ENCODE peak calls at places on chromosomes 16 and 17, in ten cellular contexts. C is ovary, L is sigmoid colon, I is esophagus squamous epithelium, N is Peyer's patch, M is stomach, H is adrenal gland, W is NB4, Q is upper lobe of left lung, X is prostate gland. B is an unnamed sample.

GRCh38 chr17:8762012-8762411 is 3.7 kb upstream of the SPDYE4 start:
- DNase-seq in L (no peak), W (no peak), I (no peak), X (no peak), Q (no peak), N (no peak), H (no peak), C (no peak), M (no peak), B (no peak)

GRCh38 chr16:19659554-19659953 is 58.5 kb downstream of the KNOP1 start:
- DNase-seq in Q (no peak), I (no peak), C (no peak), N (no peak), L (no peak), M (no peak), W (no peak), X (no peak), H (no peak), B (no peak)

GRCh38 chr17:41404024-41404651 is 6.7 kb upstream of the KRT31 start:
- DNase-seq in Q (no peak), L (no peak), H (peak), I (no peak), W (peak), N (no peak), C (no peak), X (no peak), M (no peak), B (no peak)

GRCh38 chr17:40265337-40265736 is 22.3 kb upstream of the CDC6 start:
- DNase-seq in L (no peak), N (no peak), W (no peak), X (no peak), Q (no peak), H (no peak), I (no peak), C (no peak), M (no peak), B (no peak)

GRCh38 chr17:48678141-48678971 is 44.0 kb downstream of the PRAC1 start:
- DNase-seq in I (no peak), C (peak), M (peak), H (peak), X (peak), N (peak), L (peak), W (peak), Q (peak), B (peak)

GRCh38 chr17:933168-934083 is 46.1 kb downstream of the NXN start:
- DNase-seq in X (peak), L (no peak), N (no peak), I (no peak), H (peak), W (peak), M (peak), Q (no peak), C (no peak), B (no peak)

GRCh38 chr16:27367463-27368357 is 34.3 kb upstream of the IL21R start:
- DNase-seq in N (peak), L (peak), X (peak), Q (no peak), W (peak), H (peak), C (peak), I (peak), M (peak), B (peak)

GRCh38 chr17:40791808-40792436 is 7.8 kb downstream of the KRT28 start:
- DNase-seq in C (no peak), L (no peak), I (no peak), X (no peak), M (no peak), Q (no peak), N (no peak), H (no peak), W (peak), B (no peak)

GRCh38 chr17:63278731-63279442 is 167.2 kb downstream of the CYB561 start:
- DNase-seq in M (no peak), L (no peak), N (no peak), X (no peak), Q (no peak), I (no peak), C (no peak), W (no peak), H (no peak), B (no peak)

GRCh38 chr17:17476865-17477467 is at the start of gene MED9:
- DNase-seq in M (peak), Q (peak), C (peak), L (peak), N (peak), I (peak), W (peak), X (peak), H (peak), B (peak)
- TF ChIP-seq POLR2A in M (no peak), Q (no peak), C (peak), L (peak), N (peak), I (peak), W (peak), X (peak), H (peak), B (peak)

GRCh38 chr17:27631409-27631755 is 394 bp downstream of the LGALS9 start:
- DNase-seq in N (no peak), M (no peak), X (no peak), H (no peak), Q (no peak), C (no peak), W (peak), I (no peak), L (no peak), B (no peak)

GRCh38 chr17:27628376-27628775 is 2.6 kb upstream of the LGALS9 start:
- DNase-seq in N (no peak), L (no peak), X (no peak), I (no peak), M (no peak), H (no peak), Q (no peak), C (no peak), W (no peak), B (no peak)

GRCh38 chr17:27633312-27634025 is 2.5 kb downstream of the LGALS9 start:
- DNase-seq in W (no peak), N (no peak), C (peak), X (no peak), Q (no peak), M (no peak), H (peak), L (no peak), I (no peak), B (no peak)

GRCh38 chr17:27631897-27632725 is 1.1 kb downstream of the LGALS9 start:
- DNase-seq in C (no peak), M (no peak), L (no peak), N (no peak), X (no peak), W (no peak), I (no peak), Q (no peak), H (no peak), B (no peak)

GRCh38 chr17:27630607-27631408 is at the start of gene LGALS9:
- DNase-seq in C (no peak), M (peak), X (no peak), W (peak), I (no peak), H (peak), N (peak), L (no peak), Q (no peak), B (no peak)
- H3K4me3 ChIP-seq in C (no peak), M (peak), X (no peak), W (peak), I (peak), H (no peak), N (peak), L (peak), Q (peak), B (no peak)

DNA sequence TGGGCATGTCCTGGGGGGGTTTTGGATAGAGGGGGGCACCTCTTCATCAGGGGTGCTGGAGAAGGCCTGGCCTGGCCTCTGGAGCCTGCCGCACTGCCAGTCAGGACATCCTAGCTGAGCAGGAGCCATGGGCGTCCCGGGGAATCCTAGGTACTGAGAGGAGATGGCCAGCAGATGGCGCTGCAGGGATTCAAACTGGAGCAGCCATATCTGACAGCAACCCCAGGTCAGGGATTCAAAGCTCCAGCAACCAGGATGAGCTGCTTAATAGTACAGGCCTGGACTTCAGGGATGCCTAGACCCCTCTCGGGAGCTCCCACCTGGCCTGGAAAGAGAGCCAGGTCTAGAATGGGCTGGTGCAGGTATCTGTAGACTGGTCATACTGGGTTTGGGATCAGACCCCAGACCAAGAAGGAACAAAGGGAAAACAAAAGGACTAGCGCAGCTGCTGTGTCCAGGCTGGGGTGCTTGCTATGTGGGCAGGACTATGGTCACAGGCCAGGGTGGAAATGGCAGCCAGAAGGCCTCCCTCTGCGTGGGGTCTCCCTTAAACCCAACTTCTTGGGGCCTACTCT is 306.9 kb upstream of the RBFOX1 start:
- DNase-seq in W (peak), M (peak), I (no peak), H (peak), X (peak), C (peak), Q (peak), N (peak), L (peak), B (peak)
- TF ChIP-seq CTCF in W (peak), M (no peak), I (peak), H (peak), X (peak), C (no peak), Q (no peak), N (no peak), L (no peak), B (no peak)

GRCh38 chr17:3796822-3797170 is 4.2 kb downstream of the ITGAE start:
- DNase-seq in L (no peak), M (no peak), H (no peak), C (no peak), X (no peak), I (no peak), Q (no peak), W (no peak), N (peak), B (no peak)

GRCh38 chr17:3796110-3796821 is 4.7 kb downstream of the ITGAE start:
- DNase-seq in L (no peak), Q (no peak), I (no peak), C (no peak), H (peak), X (no peak), W (peak), N (peak), M (peak), B (no peak)

GRCh38 chr17:3792481-3792880 is 8.5 kb downstream of the ITGAE start:
- DNase-seq in W (no peak), L (no peak), C (peak), Q (no peak), M (peak), N (no peak), H (no peak), X (peak), I (no peak), B (no peak)

GRCh38 chr17:3795758-3796102 is 5.3 kb downstream of the ITGAE start:
- DNase-seq in X (no peak), Q (no peak), I (no peak), L (peak), W (no peak), H (no peak), M (no peak), N (no peak), C (no peak), B (no peak)

DNA sequence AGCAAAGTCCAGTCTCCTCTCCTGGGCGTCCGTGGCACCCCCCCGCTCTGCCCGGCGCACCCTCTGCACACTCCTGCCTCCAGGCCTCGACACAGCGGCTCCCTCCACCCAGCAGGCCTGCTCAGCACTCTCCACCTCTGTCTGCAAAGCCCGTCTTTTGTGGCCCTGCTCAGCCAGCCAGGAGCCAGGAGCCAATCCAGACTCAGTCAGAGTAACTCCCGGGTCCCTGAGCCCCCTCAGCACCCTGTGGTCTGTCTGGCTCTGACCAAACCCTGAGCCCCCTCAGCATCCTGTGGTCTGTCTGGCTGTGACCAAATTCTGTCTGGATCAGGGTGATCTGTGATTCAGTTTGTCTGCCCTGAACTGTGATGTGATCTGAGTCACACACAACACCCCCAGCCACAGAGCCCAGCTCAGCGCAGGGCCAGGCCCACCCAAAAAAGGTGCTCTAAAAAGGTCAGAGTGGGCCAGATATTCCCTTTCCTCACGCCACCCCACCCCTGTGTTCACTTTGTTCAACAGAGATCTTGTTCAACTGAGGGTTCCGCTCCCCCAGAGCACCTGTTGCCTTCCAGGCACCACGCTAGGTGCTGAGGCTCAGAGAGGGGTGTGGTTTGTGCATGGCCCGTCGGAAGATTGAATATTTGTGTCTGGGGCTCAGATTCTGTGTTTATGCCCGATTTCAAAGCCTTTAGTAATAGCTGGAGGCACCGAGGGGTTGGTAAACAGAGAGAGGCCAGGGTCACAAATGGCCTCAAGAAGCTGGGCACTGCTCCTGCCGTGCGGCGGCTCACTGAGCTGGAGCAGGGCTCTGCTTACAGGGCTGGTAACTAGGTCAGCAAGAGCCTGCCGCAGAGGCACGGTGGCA is 5.9 kb downstream of the ITGAE start:
- DNase-seq in H (no peak), C (no peak), X (no peak), Q (peak), L (peak), I (no peak), M (no peak), W (no peak), N (peak), B (no peak)
- TF ChIP-seq POLR2A in H (no peak), C (no peak), X (no peak), Q (no peak), L (no peak), I (no peak), M (no peak), W (no peak), N (no peak), B (no peak)

B was measured in lower leg skin.